ENCODE peak calls at places on chromosomes 4 and X, in six cellular contexts. F is GM12878, Z is upper lobe of left lung, A is HCT116, O is HepG2, W is GM23338. V is an unnamed sample. For H3K4me1, the result is how much of the 10 kb centered on the place peaks cover.

GRCh38 chr4:127219247-127219646 is 413.5 kb upstream of the INTU start:
- ATAC-seq in F (no peak), Z (no peak), A (no peak), O (no peak), W (no peak), V (no peak)

GRCh38 chr4:27791640-27792039 is 931.0 kb downstream of the STIM2 start:
- ATAC-seq in F (no peak), Z (no peak), A (no peak), O (no peak), W (no peak), V (no peak)

GRCh38 chrX:17656035-17656418 is 81.3 kb upstream of the SCML1 start:
- ATAC-seq in F (no peak), Z (no peak), A (no peak), O (no peak), W (peak), V (no peak)

GRCh38 chr4:110085131-110085530 is 113.3 kb downstream of the ELOVL6 start:
- ATAC-seq in F (peak), Z (no peak), A (peak), O (peak), W (no peak), V (no peak)

GRCh38 chrX:97211070-97211469 is 327.4 kb downstream of the RPA4 start:
- ATAC-seq in F (no peak), Z (no peak), A (no peak), O (no peak), W (no peak), V (no peak)

GRCh38 chrX:140943513-140943912 is 58.9 kb upstream of the SPANXB1 start:
- ATAC-seq in F (no peak), Z (no peak), A (no peak), O (no peak), W (no peak), V (no peak)

GRCh38 chrX:109472939-109473713 is 8.8 kb downstream of the GUCY2F start:
- ATAC-seq in F (peak), Z (no peak), A (peak), O (peak), W (peak), V (peak)

GRCh38 chrX:120269379-120270035 is 18.9 kb downstream of the ZBTB33 start:
- ATAC-seq in F (peak), Z (peak), A (no peak), O (no peak), W (no peak), V (peak)

GRCh38 chr4:32775049-32775448 is 2054.9 kb downstream of the PCDH7 start:
- ATAC-seq in F (peak), Z (no peak), A (peak), O (peak), W (peak), V (no peak)

GRCh38 chr4:6044805-6045204 is 26.6 kb upstream of the C4orf50 start:
- ATAC-seq in F (no peak), Z (no peak), A (no peak), O (peak), W (peak), V (no peak)

GRCh38 chr4:183129675-183130074 is 30.6 kb downstream of the WWC2 start:
- ATAC-seq in F (no peak), Z (no peak), A (no peak), O (no peak), W (no peak), V (no peak)

GRCh38 chr4:18247189-18247588 is 225.6 kb upstream of the LCORL start:
- ATAC-seq in F (no peak), Z (no peak), A (no peak), O (no peak), W (no peak), V (no peak)

GRCh38 chr4:128558896-128559669 is 250.4 kb upstream of the JADE1 start:
- ATAC-seq in F (no peak), Z (peak), A (no peak), O (no peak), W (no peak), V (peak)

GRCh38 chrX:40107291-40108083 is 9.7 kb upstream of the BCOR start:
- ATAC-seq in F (peak), Z (no peak), A (peak), O (no peak), W (peak), V (peak)

GRCh38 chr4:7073526-7074390 is 5.9 kb upstream of the GRPEL1 start:
- ATAC-seq in F (peak), Z (no peak), A (peak), O (peak), W (peak), V (no peak)

GRCh38 chrX:155215443-155216178 is 649 bp upstream of the VBP1 start:
- ATAC-seq in F (peak), Z (peak), A (peak), O (peak), W (no peak), V (peak)

GRCh38 chr4:129355529-129355928 is 259.6 kb downstream of the C4orf33 start:
- ATAC-seq in F (no peak), Z (no peak), A (no peak), O (no peak), W (no peak), V (peak)

DNA sequence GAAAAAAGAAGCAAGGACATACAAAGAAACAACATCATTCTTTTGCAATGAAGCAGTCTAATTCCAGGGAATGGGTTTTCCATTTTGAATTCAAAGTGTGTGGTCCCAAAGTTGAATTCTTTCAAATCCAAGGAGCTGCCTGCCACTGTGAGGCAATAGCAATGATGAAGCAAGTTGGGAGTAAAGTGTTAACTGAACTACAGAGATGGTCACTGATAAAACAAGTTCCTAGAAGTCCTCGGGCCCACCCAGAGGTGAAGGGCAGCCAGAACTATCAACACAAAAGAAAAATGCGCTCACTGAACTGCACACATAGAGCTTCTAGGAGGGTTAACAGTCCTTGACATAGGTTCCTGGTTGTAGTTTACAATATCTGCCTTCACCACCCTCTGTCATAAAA is 115.9 kb downstream of the RAB28 start:
- ATAC-seq in F (no peak), Z (no peak), A (no peak), O (peak), W (no peak), V (no peak)
- TF ChIP-seq POLR2AphosphoS5 in F (no peak), Z (no peak), A (no peak), O (no peak), W (no peak), V (no peak)

GRCh38 chrX:115030635-115031034 is 13.2 kb upstream of the IL13RA2 start:
- ATAC-seq in F (no peak), Z (peak), A (no peak), O (no peak), W (no peak), V (no peak)

GRCh38 chrX:115031989-115032388 is 14.6 kb upstream of the IL13RA2 start:
- ATAC-seq in F (no peak), Z (no peak), A (no peak), O (no peak), W (no peak), V (no peak)

DNA sequence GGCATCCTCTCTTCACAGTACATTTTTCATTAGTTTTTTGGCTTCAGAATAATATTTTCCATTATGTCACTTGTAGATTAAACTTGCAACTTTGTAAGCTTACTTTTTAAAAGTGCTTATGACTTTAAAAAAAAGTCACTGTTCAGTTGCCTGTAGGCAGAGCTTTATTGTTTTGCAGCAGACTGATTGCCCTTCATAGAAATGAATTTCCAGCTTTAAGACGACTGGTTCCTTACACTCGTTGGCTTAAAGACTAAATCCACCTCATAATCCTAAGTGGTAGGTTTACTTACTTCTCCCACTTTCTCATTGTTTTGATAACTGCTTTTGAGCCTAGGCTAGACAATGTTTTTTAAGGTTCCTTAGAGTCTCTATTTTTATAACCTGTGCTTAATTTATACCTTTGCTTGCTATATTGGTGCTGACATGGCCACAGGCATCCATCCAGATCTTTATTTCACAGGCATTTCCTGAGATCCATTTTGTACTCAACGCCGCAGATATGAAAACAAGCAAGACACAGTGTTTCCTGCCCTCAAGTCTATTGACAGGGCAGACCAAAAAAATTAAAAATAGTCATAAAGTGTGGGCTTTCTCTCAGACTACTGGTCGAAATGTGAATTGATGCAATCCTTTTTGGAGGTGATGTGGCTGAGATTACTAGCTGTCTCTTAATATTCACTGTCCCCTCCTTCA is 12.6 kb upstream of the IL13RA2 start:
- ATAC-seq in F (no peak), Z (no peak), A (no peak), O (no peak), W (no peak), V (no peak)
- H3K4me1 ChIP-seq in F (under half), Z (under half), A (under half), O (under half), W (under half), V (under half)

GRCh38 chr4:154928640-154929257 is 147.7 kb downstream of the RBM46 start:
- ATAC-seq in F (no peak), Z (no peak), A (peak), O (peak), W (peak), V (no peak)
- TF ChIP-seq CTCF in F (no peak), Z (no peak), A (peak), O (peak), W (peak), V (no peak)

GRCh38 chrX:71106427-71106826 is at the start of gene CXorf65:
- ATAC-seq in F (peak), Z (no peak), A (no peak), O (no peak), W (no peak), V (no peak)

GRCh38 chrX:71107245-71107644 is 705 bp upstream of the CXorf65 start:
- ATAC-seq in F (no peak), Z (no peak), A (no peak), O (no peak), W (no peak), V (no peak)

GRCh38 chrX:71105638-71106037 is 902 bp downstream of the CXorf65 start:
- ATAC-seq in F (no peak), Z (no peak), A (no peak), O (no peak), W (no peak), V (no peak)

GRCh38 chrX:71111141-71111843 is at the start of gene IL2RG:
- ATAC-seq in F (peak), Z (peak), A (no peak), O (no peak), W (no peak), V (no peak)

GRCh38 chrX:71107762-71108360 is 1.3 kb upstream of the CXorf65 start:
- ATAC-seq in F (peak), Z (no peak), A (no peak), O (no peak), W (no peak), V (no peak)
- TF ChIP-seq POLR2AphosphoS5 in F (peak), Z (no peak), A (no peak), O (no peak), W (no peak), V (no peak)

V was measured in gastroesophageal sphincter.